ENCODE peak calls at places on chromosomes 12 and 14, in four cellular contexts. I is Kasumi-1; K is activated CD4-positive, alpha-beta T cell treated with anti-CD3 and anti-CD28 coated beads, Interleukin-2, amount 50 U/mL, for 1 hour; R is hepatic stellate cell. N is an unnamed sample.

GRCh38 chr12:62698701-62699101 is 232.1 kb downstream of the MON2 start:
- DNase-seq in I (no peak), K (no peak), R (peak), N (no peak)

GRCh38 chr14:24254630-24255392 is 8.2 kb downstream of the TGM1 start:
- DNase-seq in I (no peak), K (no peak), R (no peak), N (peak)

GRCh38 chr12:29350080-29350479 is 30.9 kb downstream of the ERGIC2 start:
- DNase-seq in I (no peak), K (no peak), R (no peak), N (no peak)

GRCh38 chr14:71654810-71655209 is 277.4 kb upstream of the RGS6 start:
- DNase-seq in I (no peak), K (no peak), R (no peak), N (no peak)

GRCh38 chr14:33362934-33363333 is 424.3 kb downstream of the NPAS3 start:
- DNase-seq in I (no peak), K (no peak), R (no peak), N (no peak)

GRCh38 chr12:60194682-60195081 is 598.9 kb downstream of the SLC16A7 start:
- DNase-seq in I (no peak), K (no peak), R (no peak), N (no peak)

GRCh38 chr14:56555921-56556570 is 23.6 kb upstream of the TMEM260 start:
- DNase-seq in I (peak), K (no peak), R (no peak), N (no peak)

GRCh38 chr14:76781648-76782051 is 20.4 kb downstream of the VASH1 start:
- DNase-seq in I (no peak), K (no peak), R (no peak), N (no peak)

GRCh38 chr12:42447371-42447786 is 121.4 kb downstream of the PPHLN1 start:
- DNase-seq in I (no peak), K (no peak), R (no peak), N (no peak)

GRCh38 chr12:23722655-23723054 is 226.8 kb downstream of the SOX5 start:
- DNase-seq in I (no peak), K (no peak), R (no peak), N (no peak)

GRCh38 chr14:86596024-86596423 is 1066.1 kb downstream of the FLRT2 start:
- DNase-seq in I (no peak), K (no peak), R (no peak), N (no peak)

GRCh38 chr14:82528011-82528410 is 994.4 kb upstream of the SEL1L start:
- DNase-seq in I (no peak), K (no peak), R (no peak), N (no peak)

GRCh38 chr14:54194501-54194900 is 202.3 kb upstream of the CDKN3 start:
- DNase-seq in I (no peak), K (no peak), R (no peak), N (no peak)

GRCh38 chr12:111076611-111077451 is 156.5 kb upstream of the MYL2 start:
- DNase-seq in I (no peak), K (no peak), R (no peak), N (no peak)

GRCh38 chr12:752673-753400 is 458 bp downstream of the WNK1 start:
- DNase-seq in I (no peak), K (peak), R (peak), N (peak)

GRCh38 chr12:99600388-99600787 is 47.2 kb upstream of the GARIN6 start:
- DNase-seq in I (no peak), K (no peak), R (no peak), N (no peak)

GRCh38 chr12:27635349-27635972 is 60.8 kb upstream of the REP15 start:
- DNase-seq in I (peak), K (no peak), R (peak), N (no peak)

GRCh38 chr12:7099290-7099996 is 7.2 kb upstream of the C1R start:
- DNase-seq in I (no peak), K (no peak), R (no peak), N (peak)

GRCh38 chr14:100654814-100655795 is 67.9 kb upstream of the BEGAIN start:
- DNase-seq in I (no peak), K (peak), R (no peak), N (peak)

GRCh38 chr14:64220466-64220865 is 73.7 kb downstream of the ESR2 start:
- DNase-seq in I (no peak), K (no peak), R (no peak), N (peak)

GRCh38 chr14:75334191-75335051 is 55.8 kb downstream of the FOS start:
- DNase-seq in I (peak), K (peak), R (no peak), N (peak)

GRCh38 chr14:69917287-69917686 is 38.1 kb downstream of the SMOC1 start:
- DNase-seq in I (no peak), K (no peak), R (no peak), N (no peak)

GRCh38 chr12:53096089-53096741 is 1.3 kb upstream of the IGFBP6 start:
- DNase-seq in I (no peak), K (no peak), R (no peak), N (no peak)

GRCh38 chr14:89371600-89371999 is 45.4 kb downstream of the FOXN3 start:
- DNase-seq in I (no peak), K (no peak), R (no peak), N (no peak)

GRCh38 chr12:86376052-86376451 is 119.9 kb upstream of the MGAT4C start:
- DNase-seq in I (no peak), K (no peak), R (no peak), N (no peak)

GRCh38 chr12:118119449-118119879 is 15.7 kb upstream of the VSIG10 start:
- DNase-seq in I (no peak), K (no peak), R (no peak), N (no peak)

GRCh38 chr14:47278233-47278842 is 397.1 kb downstream of the MDGA2 start:
- DNase-seq in I (peak), K (no peak), R (peak), N (no peak)

GRCh38 chr12:46546634-46547273 is 174.2 kb upstream of the SLC38A2 start:
- DNase-seq in I (peak), K (no peak), R (no peak), N (no peak)

N was measured in Peyer's patch.